ENCODE peak calls at places on chromosome 18, in nine cellular contexts. S is ureter, W is NB4, E is ovary, L is T-cell, P is IMR-90, Y is NCI-H524 treated with DMSO at 0.1 percent for 48 hours, G is left cardiac atrium, V is NCI-H1436 treated with DMSO at 0.1 percent for 48 hours. U is an unnamed sample.

GRCh38 chr18:73646772-73647171 is 500.9 kb downstream of the FBXO15 start:
- DNase-seq in S (no peak), W (no peak), E (no peak), L (no peak), P (peak), Y (no peak), G (no peak), V (no peak), U (no peak)

GRCh38 chr18:49360582-49360981 is 99.9 kb downstream of the DYM start:
- DNase-seq in S (no peak), W (no peak), E (no peak), L (no peak), P (no peak), Y (no peak), G (no peak), V (no peak), U (no peak)

GRCh38 chr18:55859116-55859515 is 271.1 kb upstream of the TCF4 start:
- DNase-seq in S (no peak), W (no peak), E (no peak), L (no peak), P (no peak), Y (no peak), G (no peak), V (no peak), U (no peak)

GRCh38 chr18:55585586-55586521 is 2.1 kb downstream of the TCF4 start:
- DNase-seq in S (no peak), W (no peak), E (no peak), L (no peak), P (peak), Y (no peak), G (no peak), V (no peak), U (no peak)

GRCh38 chr18:31268985-31269406 is 49.0 kb upstream of the DSG1 start:
- DNase-seq in S (no peak), W (no peak), E (no peak), L (no peak), P (no peak), Y (no peak), G (no peak), V (no peak), U (no peak)

GRCh38 chr18:50154420-50154819 is 40.5 kb downstream of the MYO5B start:
- DNase-seq in S (no peak), W (no peak), E (no peak), L (no peak), P (no peak), Y (no peak), G (no peak), V (no peak), U (no peak)

GRCh38 chr18:332721-333513 is 65.1 kb upstream of the THOC1 start:
- DNase-seq in S (no peak), W (no peak), E (peak), L (no peak), P (no peak), Y (no peak), G (no peak), V (no peak), U (no peak)

GRCh38 chr18:24270937-24271380 is 126.7 kb downstream of the OSBPL1A start:
- DNase-seq in S (no peak), W (no peak), E (no peak), L (no peak), P (peak), Y (no peak), G (no peak), V (no peak), U (no peak)

GRCh38 chr18:13219012-13219396 is 444 bp downstream of the LDLRAD4 start:
- DNase-seq in S (no peak), W (no peak), E (no peak), L (no peak), P (no peak), Y (no peak), G (no peak), V (no peak), U (no peak)

GRCh38 chr18:49723648-49724180 is 89.6 kb downstream of the ACAA2 start:
- DNase-seq in S (no peak), W (peak), E (no peak), L (no peak), P (peak), Y (no peak), G (no peak), V (no peak), U (no peak)

GRCh38 chr18:48456838-48457237 is 47.7 kb upstream of the ZBTB7C start:
- DNase-seq in S (no peak), W (no peak), E (no peak), L (no peak), P (no peak), Y (no peak), G (no peak), V (no peak), U (no peak)

GRCh38 chr18:33440384-33441043 is at the start of gene CCDC178:
- DNase-seq in S (peak), W (no peak), E (peak), L (no peak), P (peak), Y (no peak), G (peak), V (no peak), U (no peak)

GRCh38 chr18:50507120-50507590 is 52.7 kb upstream of the MAPK4 start:
- DNase-seq in S (peak), W (peak), E (peak), L (no peak), P (no peak), Y (no peak), G (peak), V (peak), U (no peak)

GRCh38 chr18:59918320-59918755 is 18.5 kb downstream of the PMAIP1 start:
- DNase-seq in S (peak), W (peak), E (no peak), L (no peak), P (peak), Y (no peak), G (peak), V (peak), U (peak)

GRCh38 chr18:23220355-23220754 is 85.1 kb downstream of the CABLES1 start:
- DNase-seq in S (no peak), W (no peak), E (no peak), L (no peak), P (no peak), Y (no peak), G (no peak), V (no peak), U (no peak)

GRCh38 chr18:21672868-21673267 is 31.7 kb downstream of the ABHD3 start:
- DNase-seq in S (no peak), W (no peak), E (no peak), L (no peak), P (peak), Y (peak), G (peak), V (no peak), U (no peak)

GRCh38 chr18:59079264-59079972 is 60.3 kb upstream of the SEC11C start:
- DNase-seq in S (no peak), W (no peak), E (no peak), L (no peak), P (no peak), Y (peak), G (no peak), V (no peak), U (no peak)

GRCh38 chr18:34760444-34760843 is 50.3 kb downstream of the DTNA start:
- DNase-seq in S (no peak), W (no peak), E (no peak), L (no peak), P (no peak), Y (no peak), G (peak), V (no peak), U (no peak)

GRCh38 chr18:63096327-63096874 is 223.2 kb downstream of the BCL2 start:
- DNase-seq in S (no peak), W (no peak), E (no peak), L (no peak), P (no peak), Y (no peak), G (no peak), V (no peak), U (no peak)

U was measured in HL-60.